ENCODE peak calls at places on chromosomes 2 and 18, in four cellular contexts. B is K562, N is A549, O is tibial artery. Y is an unnamed sample. For H3K9me3, the result is how much of the 10 kb centered on the place peaks cover.

GRCh38 chr2:86254576-86255538 is 55.6 kb downstream of the MRPL35 start:
- DNase-seq in N (no peak), O (no peak), B (no peak), Y (no peak)

GRCh38 chr2:119028327-119029174 is 86.6 kb downstream of the MARCO start:
- DNase-seq in N (peak), O (no peak), B (peak), Y (peak)

GRCh38 chr2:108922141-108922915 is 66.7 kb downstream of the EDAR start:
- DNase-seq in B (no peak), N (no peak), O (peak), Y (no peak)

GRCh38 chr18:46406539-46406932 is 250.5 kb downstream of the LOXHD1 start:
- DNase-seq in O (no peak), N (no peak), B (no peak), Y (no peak)

GRCh38 chr2:98822301-98823164 is 91.6 kb upstream of the MGAT4A start:
- DNase-seq in N (no peak), O (peak), B (no peak), Y (no peak)

GRCh38 chr18:8081872-8082553 is 514.9 kb downstream of the PTPRM start:
- DNase-seq in O (no peak), B (no peak), N (no peak), Y (no peak)

GRCh38 chr18:69874058-69874457 is 73.6 kb downstream of the CD226 start:
- DNase-seq in B (no peak), N (no peak), O (no peak), Y (no peak)

GRCh38 chr2:12990523-12990922 is 273.8 kb downstream of the TRIB2 start:
- DNase-seq in N (no peak), O (no peak), B (no peak), Y (peak)

GRCh38 chr2:8571792-8572499 is 109.9 kb upstream of the ID2 start:
- DNase-seq in O (no peak), B (no peak), N (no peak), Y (no peak)

GRCh38 chr2:20440001-20440560 is 6.8 kb upstream of the RHOB start:
- DNase-seq in B (no peak), O (peak), N (no peak), Y (no peak)

GRCh38 chr18:58267493-58267892 is 223.5 kb downstream of the NEDD4L start:
- DNase-seq in O (no peak), N (no peak), B (no peak), Y (no peak)
- H3K9me3 ChIP-seq in O (under half), N (under half), B (under half), Y (under half)

DNA sequence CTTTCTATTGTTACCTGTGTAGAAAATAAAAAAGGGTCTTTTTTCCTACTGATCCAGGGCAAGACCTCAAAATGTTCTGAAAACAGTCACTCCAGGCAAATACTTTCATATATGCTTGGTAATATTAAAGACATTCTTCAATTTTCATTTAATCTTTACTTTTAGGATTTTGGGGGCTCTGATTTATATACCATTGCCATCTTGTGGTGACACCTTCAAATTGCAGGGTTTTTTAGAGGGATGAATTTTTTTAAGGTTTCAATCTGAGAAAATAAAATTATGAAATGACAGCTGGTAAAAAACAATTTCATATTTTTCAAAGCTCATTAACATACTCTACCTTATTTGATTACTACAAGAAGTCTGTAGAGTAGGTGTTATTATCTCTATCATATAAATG is 26.8 kb downstream of the MAPK4 start:
- DNase-seq in O (no peak), B (peak), N (no peak), Y (no peak)
- H3K9me3 ChIP-seq in O (under half), B (under half), N (under half), Y (under half)

GRCh38 chr2:159010963-159011362 is 42.5 kb downstream of the TANC1 start:
- DNase-seq in B (no peak), O (no peak), N (no peak), Y (no peak)

GRCh38 chr2:159015174-159015573 is 46.7 kb downstream of the TANC1 start:
- DNase-seq in B (no peak), O (no peak), N (no peak), Y (no peak)

GRCh38 chr2:159015823-159016222 is 47.4 kb downstream of the TANC1 start:
- DNase-seq in N (no peak), O (no peak), B (no peak), Y (no peak)

GRCh38 chr2:159012142-159012541 is 43.7 kb downstream of the TANC1 start:
- DNase-seq in O (no peak), B (no peak), N (no peak), Y (no peak)

GRCh38 chr2:159013103-159013502 is 44.7 kb downstream of the TANC1 start:
- DNase-seq in N (no peak), O (no peak), B (no peak), Y (no peak)
- H3K9me3 ChIP-seq in N (under half), O (under half), B (under half), Y (under half)

GRCh38 chr2:180328795-180329422 is 321.8 kb upstream of the CWC22 start:
- DNase-seq in O (no peak), N (no peak), B (no peak), Y (no peak)

GRCh38 chr2:180337136-180337535 is 330.0 kb upstream of the CWC22 start:
- DNase-seq in B (no peak), O (no peak), N (no peak), Y (no peak)

GRCh38 chr2:180336550-180336949 is 329.5 kb upstream of the CWC22 start:
- DNase-seq in N (no peak), B (no peak), O (no peak), Y (no peak)

GRCh38 chr2:180334514-180334913 is 327.4 kb upstream of the CWC22 start:
- DNase-seq in O (no peak), N (no peak), B (no peak), Y (no peak)
- H3K9me3 ChIP-seq in O (under half), N (under half), B (under half), Y (under half)

Y was measured in A673.